ENCODE peak calls at places on chromosomes 2 and 18, in nine cellular contexts. X is activated CD4-positive, CD25-positive, alpha-beta regulatory T cell treated with anti-CD3 and anti-CD28 coated beads, Interleukin-2, amount 50 U/mL, for 72 hours; U is H54; N is PC-3; E is amygdala; T is MM.1S; C is stimulated activated CD4-positive, alpha-beta T cell treated with anti-CD3 and anti-CD28 coated beads, Interleukin-15, amount 100 ng/mL, for 24 hours; J is foreskin fibroblast; O is GM04503. A is an unnamed sample.

GRCh38 chr2:174780871-174781270 is 16.6 kb upstream of the CHRNA1 start:
- DNase-seq in X (no peak), U (no peak), N (no peak), E (no peak), T (no peak), C (no peak), J (no peak), O (no peak), A (no peak)

GRCh38 chr18:13235981-13236380 is 17.4 kb downstream of the LDLRAD4 start:
- DNase-seq in X (no peak), U (no peak), N (no peak), E (no peak), T (no peak), C (no peak), J (no peak), O (no peak), A (no peak)

GRCh38 chr18:3525870-3526420 is 76.0 kb downstream of the TGIF1 start:
- DNase-seq in X (peak), U (no peak), N (no peak), E (peak), T (peak), C (peak), J (no peak), O (no peak), A (no peak)

GRCh38 chr2:146004470-146004869 is 1484.6 kb upstream of the ZEB2 start:
- DNase-seq in X (no peak), U (no peak), N (peak), E (no peak), T (no peak), C (no peak), J (peak), O (no peak), A (no peak)

GRCh38 chr18:67710639-67711038 is 194.1 kb upstream of the DSEL start:
- DNase-seq in X (no peak), U (no peak), N (peak), E (no peak), T (no peak), C (peak), J (no peak), O (no peak), A (no peak)

GRCh38 chr2:172381275-172381608 is 46.1 kb upstream of the ITGA6 start:
- DNase-seq in X (no peak), U (no peak), N (no peak), E (no peak), T (no peak), C (no peak), J (no peak), O (no peak), A (no peak)

GRCh38 chr18:37403788-37404187 is 161.8 kb downstream of the CELF4 start:
- DNase-seq in X (no peak), U (no peak), N (no peak), E (no peak), T (no peak), C (no peak), J (no peak), O (no peak), A (no peak)

GRCh38 chr18:68564348-68564747 is 150.6 kb downstream of the TMX3 start:
- DNase-seq in X (no peak), U (no peak), N (no peak), E (no peak), T (no peak), C (no peak), J (no peak), O (no peak), A (no peak)

GRCh38 chr18:65751145-65752085 is 603 bp downstream of the CDH7 start:
- DNase-seq in X (no peak), U (no peak), N (no peak), E (no peak), T (no peak), C (no peak), J (no peak), O (no peak), A (no peak)

GRCh38 chr2:208033701-208034502 is 8.6 kb upstream of the PLEKHM3 start:
- DNase-seq in X (no peak), U (no peak), N (peak), E (no peak), T (peak), C (peak), J (no peak), O (no peak), A (peak)

GRCh38 chr2:113105047-113105446 is 22.4 kb upstream of the IL1RN start:
- DNase-seq in X (no peak), U (peak), N (no peak), E (no peak), T (no peak), C (peak), J (peak), O (no peak), A (no peak)

GRCh38 chr18:47260138-47260923 is 8.9 kb upstream of the SKOR2 start:
- DNase-seq in X (no peak), U (no peak), N (peak), E (no peak), T (no peak), C (peak), J (no peak), O (no peak), A (peak)

GRCh38 chr2:52387937-52388590 is 1356.1 kb upstream of the NRXN1 start:
- DNase-seq in X (no peak), U (no peak), N (no peak), E (no peak), T (no peak), C (no peak), J (no peak), O (no peak), A (no peak)

GRCh38 chr2:73931531-73932500 is 5.1 kb downstream of the DGUOK start:
- DNase-seq in X (peak), U (peak), N (peak), E (no peak), T (no peak), C (peak), J (peak), O (no peak), A (no peak)

GRCh38 chr2:171522057-171522803 is at the start of gene CYBRD1:
- DNase-seq in X (no peak), U (peak), N (no peak), E (peak), T (no peak), C (peak), J (peak), O (peak), A (peak)

A was measured in mucosa of descending colon.